ENCODE peak calls at places on chromosomes 16 and 17, in nine cellular contexts. U is GM20000, E is activated B cell treated with CpG ODN at 0.5 μM for 24 hours, W is epithelial cell of esophagus, A is AG09319, Y is cardiac muscle cell, B is astrocyte of the spinal cord, X is HFF-Myc, N is omental fat pad. K is an unnamed sample.

GRCh38 chr17:39603304-39604016 is 4.3 kb downstream of the NEUROD2 start:
- DNase-seq in U (no peak), E (no peak), W (peak; percentile 67), A (no peak), Y (no peak), B (no peak), X (no peak), N (no peak), K (no peak)

GRCh38 chr17:21043296-21044232 is 753 bp upstream of the USP22 start:
- DNase-seq in U (no peak), E (peak; percentile 92), W (peak; percentile 99), A (peak; percentile 97), Y (peak; percentile 100), B (peak; percentile 100), X (peak; percentile 90), N (peak; percentile 81), K (peak; percentile 97)

GRCh38 chr16:73096510-73096909 is 48.6 kb upstream of the ZFHX3 start:
- DNase-seq in U (no peak), E (no peak), W (no peak), A (no peak), Y (no peak), B (no peak), X (no peak), N (no peak), K (no peak)

GRCh38 chr16:46573008-46573833 is 48.0 kb downstream of the SHCBP1 start:
- DNase-seq in U (peak; percentile 39), E (no peak), W (peak; percentile 51), A (peak; percentile 3), Y (peak; percentile 14), B (peak; percentile 17), X (peak; percentile 21), N (no peak), K (peak; percentile 53)

GRCh38 chr16:12515771-12516170 is 287.9 kb downstream of the CPPED1 start:
- DNase-seq in U (no peak), E (no peak), W (no peak), A (no peak), Y (no peak), B (no peak), X (no peak), N (no peak), K (no peak)

GRCh38 chr17:27895110-27895895 is 2.1 kb upstream of the LYRM9 start:
- DNase-seq in U (no peak), E (no peak), W (no peak), A (no peak), Y (no peak), B (no peak), X (no peak), N (no peak), K (no peak)

GRCh38 chr17:58991718-58992331 is 114.9 kb downstream of the TRIM37 start:
- DNase-seq in U (peak; percentile 46), E (no peak), W (peak; percentile 32), A (no peak), Y (peak; percentile 11), B (peak; percentile 58), X (no peak), N (no peak), K (peak; percentile 81)

GRCh38 chr16:87209808-87210512 is 107.2 kb downstream of the C16orf95 start:
- DNase-seq in U (no peak), E (no peak), W (no peak), A (no peak), Y (no peak), B (no peak), X (no peak), N (no peak), K (no peak)

GRCh38 chr17:40625311-40625710 is 22.3 kb downstream of the SMARCE1 start:
- DNase-seq in U (no peak), E (no peak), W (no peak), A (no peak), Y (no peak), B (no peak), X (no peak), N (no peak), K (no peak)

GRCh38 chr17:82802141-82802540 is 37.7 kb downstream of the ZNF750 start:
- DNase-seq in U (no peak), E (no peak), W (no peak), A (no peak), Y (peak; percentile 24), B (peak; percentile 50), X (no peak), N (no peak), K (no peak)

GRCh38 chr16:27174007-27174406 is 29.3 kb upstream of the KDM8 start:
- DNase-seq in U (no peak), E (no peak), W (no peak), A (no peak), Y (no peak), B (no peak), X (no peak), N (no peak), K (no peak)

GRCh38 chr17:18117533-18117932 is 9.0 kb downstream of the MYO15A start:
- DNase-seq in U (no peak), E (no peak), W (no peak), A (no peak), Y (no peak), B (no peak), X (no peak), N (no peak), K (no peak)

GRCh38 chr16:56807011-56807675 is 57.9 kb upstream of the SLC12A3 start:
- DNase-seq in U (no peak), E (no peak), W (peak; percentile 45), A (no peak), Y (peak; percentile 55), B (peak; percentile 55), X (no peak), N (no peak), K (no peak)

GRCh38 chr16:3017806-3018506 is at the start of gene CLDN6:
- DNase-seq in U (no peak), E (no peak), W (no peak), A (no peak), Y (no peak), B (no peak), X (no peak), N (no peak), K (no peak)

GRCh38 chr17:37848690-37849616 is 75.3 kb upstream of the TBC1D3K start:
- DNase-seq in U (peak; percentile 71), E (no peak), W (peak; percentile 91), A (no peak), Y (peak; percentile 43), B (peak; percentile 84), X (peak; percentile 82), N (no peak), K (peak; percentile 85)

GRCh38 chr16:79651363-79651762 is 50.8 kb upstream of the MAF start:
- DNase-seq in U (no peak), E (no peak), W (peak; percentile 89), A (no peak), Y (peak; percentile 82), B (peak; percentile 83), X (no peak), N (no peak), K (peak; percentile 77)

GRCh38 chr16:397135-397661 is at the start of gene NME4:
- DNase-seq in U (peak; percentile 80), E (peak; percentile 41), W (peak; percentile 22), A (no peak), Y (peak; percentile 62), B (no peak), X (no peak), N (no peak), K (no peak)

GRCh38 chr16:396605-397004 is 394 bp upstream of the NME4 start:
- DNase-seq in U (peak; percentile 64), E (no peak), W (peak; percentile 34), A (no peak), Y (peak; percentile 66), B (peak; percentile 31), X (no peak), N (no peak), K (peak; percentile 33)

GRCh38 chr16:398551-399277 is 1.7 kb downstream of the NME4 start:
- DNase-seq in U (no peak), E (no peak), W (no peak), A (no peak), Y (no peak), B (no peak), X (no peak), N (no peak), K (no peak)

GRCh38 chr16:399278-400019 is 2.2 kb upstream of the DECR2 start:
- DNase-seq in U (no peak), E (no peak), W (no peak), A (no peak), Y (no peak), B (no peak), X (no peak), N (no peak), K (no peak)

GRCh38 chr16:397736-398332 is 835 bp downstream of the NME4 start:
- DNase-seq in U (peak; percentile 78), E (no peak), W (peak; percentile 63), A (peak; percentile 24), Y (peak; percentile 76), B (peak; percentile 59), X (peak; percentile 17), N (no peak), K (peak; percentile 50)
- TF ChIP-seq CTCF in U (no peak), E (no peak), W (peak; percentile 48), A (peak; percentile 32), Y (peak; percentile 42), B (peak; percentile 45), X (no peak), N (no peak), K (peak; percentile 65)

DNA sequence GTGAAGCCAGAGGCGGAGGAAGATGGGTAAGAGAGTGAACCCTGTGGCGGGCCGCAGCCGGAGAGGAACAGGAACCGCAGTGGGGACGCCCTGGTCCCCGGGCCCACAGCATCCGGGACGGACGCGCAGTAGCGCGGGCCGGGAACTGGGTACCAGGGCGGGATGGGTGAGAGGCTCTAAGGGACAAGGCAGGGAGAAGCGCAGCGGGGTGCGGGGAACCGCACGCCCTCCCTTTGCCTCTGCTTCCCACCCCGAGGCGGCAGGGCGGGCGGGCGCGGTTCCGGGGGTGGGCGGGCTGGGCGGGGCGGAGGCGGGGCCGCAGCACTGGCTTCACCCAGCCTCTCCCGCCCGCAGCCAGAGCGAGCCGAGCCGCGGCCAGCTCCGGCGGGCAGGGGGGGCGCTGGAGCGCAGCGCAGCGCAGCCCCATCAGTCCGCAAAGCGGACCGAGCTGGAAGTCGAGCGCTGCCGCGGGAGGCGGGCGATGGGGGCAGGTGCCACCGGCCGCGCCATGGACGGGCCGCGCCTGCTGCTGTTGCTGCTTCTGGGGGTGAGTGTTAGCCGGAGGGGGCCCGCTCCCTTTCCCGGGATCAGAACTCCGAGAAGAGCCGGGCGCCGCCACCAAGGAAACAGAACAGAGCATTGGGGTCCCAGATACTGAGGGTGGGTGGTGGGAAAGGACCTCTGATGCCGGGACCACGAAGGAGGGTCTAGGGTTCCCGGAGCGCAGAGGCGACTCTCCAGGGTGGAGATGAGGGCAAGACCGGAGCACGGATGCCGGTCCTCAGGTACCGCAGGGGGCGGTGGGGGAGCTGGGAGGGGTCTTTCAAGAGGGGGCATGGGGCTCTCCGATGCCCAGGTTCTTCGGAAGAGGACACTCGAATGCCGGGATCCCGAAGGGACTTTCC is at the start of gene NGFR:
- DNase-seq in U (peak; percentile 93), E (peak; percentile 64), W (peak; percentile 34), A (no peak), Y (peak; percentile 38), B (no peak), X (no peak), N (no peak), K (no peak)
- TF ChIP-seq CTCF in U (peak; percentile 30), E (no peak), W (no peak), A (no peak), Y (no peak), B (no peak), X (no peak), N (no peak), K (no peak)

GRCh38 chr17:68431661-68432071 is 25.6 kb downstream of the WIPI1 start:
- DNase-seq in U (no peak), E (no peak), W (peak; percentile 22), A (no peak), Y (peak; percentile 52), B (peak; percentile 30), X (peak; percentile 6), N (no peak), K (peak; percentile 35)
- TF ChIP-seq CTCF in U (no peak), E (no peak), W (peak; percentile 43), A (peak; percentile 27), Y (peak; percentile 27), B (peak; percentile 37), X (peak; percentile 28), N (no peak), K (peak; percentile 56)

GRCh38 chr16:62041401-62041800 is 5.2 kb upstream of the CDH8 start:
- DNase-seq in U (peak; percentile 23), E (no peak), W (peak; percentile 61), A (no peak), Y (peak; percentile 3), B (peak; percentile 58), X (no peak), N (no peak), K (peak; percentile 65)
- TF ChIP-seq CTCF in U (peak; percentile 12), E (no peak), W (peak; percentile 70), A (no peak), Y (peak; percentile 16), B (peak; percentile 67), X (no peak), N (no peak), K (peak; percentile 75)